ENCODE peak calls at places on chromosomes 7 and 10, in nine cellular contexts. One of them, this sample, is unnamed.

GRCh38 chr10:87657370-87657769 is 2.3 kb upstream of the PAPSS2 start:
- DNase-seq in stomach: peak
- DNase-seq in lower leg skin: no peak
- DNase-seq in IMR-90: peak
- DNase-seq in heart left ventricle: no peak
- DNase-seq in HCT116: no peak
- DNase-seq in transverse colon: no peak
- DNase-seq in H54: peak
- DNase-seq in tibial nerve: no peak
- DNase-seq in this sample: no peak

GRCh38 chr10:77608281-77608680 is 29.3 kb downstream of the KCNMA1 start:
- DNase-seq in H54: no peak
- DNase-seq in heart left ventricle: no peak
- DNase-seq in HCT116: no peak
- DNase-seq in tibial nerve: no peak
- DNase-seq in IMR-90: no peak
- DNase-seq in transverse colon: no peak
- DNase-seq in lower leg skin: no peak
- DNase-seq in stomach: no peak
- DNase-seq in this sample: no peak

GRCh38 chr7:158724658-158725505 is 20.3 kb upstream of the NCAPG2 start:
- DNase-seq in transverse colon: no peak
- DNase-seq in stomach: no peak
- DNase-seq in IMR-90: no peak
- DNase-seq in H54: no peak
- DNase-seq in lower leg skin: no peak
- DNase-seq in tibial nerve: no peak
- DNase-seq in HCT116: no peak
- DNase-seq in heart left ventricle: no peak
- DNase-seq in this sample: no peak

GRCh38 chr10:108791794-108792474 is 1131.4 kb downstream of the XPNPEP1 start:
- DNase-seq in tibial nerve: no peak
- DNase-seq in transverse colon: no peak
- DNase-seq in H54: no peak
- DNase-seq in stomach: no peak
- DNase-seq in HCT116: no peak
- DNase-seq in IMR-90: peak
- DNase-seq in lower leg skin: no peak
- DNase-seq in heart left ventricle: no peak
- DNase-seq in this sample: no peak

GRCh38 chr10:21195149-21195731 is 298.1 kb upstream of the NEBL start:
- DNase-seq in lower leg skin: no peak
- DNase-seq in tibial nerve: no peak
- DNase-seq in stomach: no peak
- DNase-seq in H54: no peak
- DNase-seq in IMR-90: no peak
- DNase-seq in heart left ventricle: no peak
- DNase-seq in transverse colon: peak
- DNase-seq in HCT116: no peak
- DNase-seq in this sample: no peak

GRCh38 chr7:12212051-12212485 is 974 bp downstream of the TMEM106B start:
- DNase-seq in heart left ventricle: no peak
- DNase-seq in IMR-90: no peak
- DNase-seq in HCT116: peak
- DNase-seq in stomach: no peak
- DNase-seq in lower leg skin: no peak
- DNase-seq in transverse colon: no peak
- DNase-seq in tibial nerve: no peak
- DNase-seq in H54: no peak
- DNase-seq in this sample: peak

GRCh38 chr7:18177815-18178660 is 150.4 kb upstream of the PRPS1L1 start:
- DNase-seq in lower leg skin: no peak
- DNase-seq in heart left ventricle: no peak
- DNase-seq in tibial nerve: no peak
- DNase-seq in HCT116: no peak
- DNase-seq in transverse colon: no peak
- DNase-seq in IMR-90: no peak
- DNase-seq in H54: no peak
- DNase-seq in stomach: peak
- DNase-seq in this sample: no peak

GRCh38 chr10:5840314-5841307 is 27.4 kb upstream of the GDI2 start:
- DNase-seq in IMR-90: no peak
- DNase-seq in heart left ventricle: peak
- DNase-seq in H54: no peak
- DNase-seq in stomach: no peak
- DNase-seq in transverse colon: peak
- DNase-seq in HCT116: no peak
- DNase-seq in lower leg skin: no peak
- DNase-seq in tibial nerve: peak
- DNase-seq in this sample: no peak

GRCh38 chr10:7891634-7892033 is 73.3 kb downstream of the TAF3 start:
- DNase-seq in H54: no peak
- DNase-seq in HCT116: no peak
- DNase-seq in heart left ventricle: no peak
- DNase-seq in IMR-90: peak
- DNase-seq in tibial nerve: no peak
- DNase-seq in stomach: no peak
- DNase-seq in transverse colon: no peak
- DNase-seq in lower leg skin: no peak
- DNase-seq in this sample: no peak

GRCh38 chr10:118447478-118447877 is 105.4 kb upstream of the FAM204A start:
- DNase-seq in HCT116: no peak
- DNase-seq in H54: no peak
- DNase-seq in tibial nerve: no peak
- DNase-seq in IMR-90: no peak
- DNase-seq in lower leg skin: peak
- DNase-seq in heart left ventricle: peak
- DNase-seq in stomach: no peak
- DNase-seq in transverse colon: peak
- DNase-seq in this sample: no peak

GRCh38 chr7:146956323-146956722 is 839.7 kb downstream of the CNTNAP2 start:
- DNase-seq in heart left ventricle: no peak
- DNase-seq in H54: no peak
- DNase-seq in stomach: no peak
- DNase-seq in HCT116: no peak
- DNase-seq in lower leg skin: no peak
- DNase-seq in IMR-90: no peak
- DNase-seq in transverse colon: no peak
- DNase-seq in tibial nerve: no peak
- DNase-seq in this sample: no peak

GRCh38 chr7:107744345-107744750 is 406 bp downstream of the CBLL1 start:
- DNase-seq in HCT116: no peak
- DNase-seq in heart left ventricle: no peak
- DNase-seq in tibial nerve: no peak
- DNase-seq in IMR-90: no peak
- DNase-seq in lower leg skin: no peak
- DNase-seq in stomach: no peak
- DNase-seq in transverse colon: no peak
- DNase-seq in H54: no peak
- DNase-seq in this sample: peak

GRCh38 chr7:22698762-22699161 is 28.2 kb upstream of the IL6 start:
- DNase-seq in IMR-90: no peak
- DNase-seq in transverse colon: no peak
- DNase-seq in lower leg skin: no peak
- DNase-seq in heart left ventricle: no peak
- DNase-seq in HCT116: no peak
- DNase-seq in H54: no peak
- DNase-seq in tibial nerve: no peak
- DNase-seq in stomach: no peak
- DNase-seq in this sample: no peak

GRCh38 chr10:17003151-17003550 is 126.5 kb downstream of the CUBN start:
- DNase-seq in IMR-90: peak
- DNase-seq in tibial nerve: no peak
- DNase-seq in lower leg skin: no peak
- DNase-seq in HCT116: no peak
- DNase-seq in H54: peak
- DNase-seq in heart left ventricle: no peak
- DNase-seq in transverse colon: no peak
- DNase-seq in stomach: no peak
- DNase-seq in this sample: no peak

GRCh38 chr10:6423413-6424170 is 156.5 kb downstream of the PRKCQ start:
- DNase-seq in heart left ventricle: no peak
- DNase-seq in tibial nerve: no peak
- DNase-seq in IMR-90: no peak
- DNase-seq in stomach: no peak
- DNase-seq in H54: no peak
- DNase-seq in HCT116: no peak
- DNase-seq in lower leg skin: no peak
- DNase-seq in transverse colon: no peak
- DNase-seq in this sample: no peak

DNA sequence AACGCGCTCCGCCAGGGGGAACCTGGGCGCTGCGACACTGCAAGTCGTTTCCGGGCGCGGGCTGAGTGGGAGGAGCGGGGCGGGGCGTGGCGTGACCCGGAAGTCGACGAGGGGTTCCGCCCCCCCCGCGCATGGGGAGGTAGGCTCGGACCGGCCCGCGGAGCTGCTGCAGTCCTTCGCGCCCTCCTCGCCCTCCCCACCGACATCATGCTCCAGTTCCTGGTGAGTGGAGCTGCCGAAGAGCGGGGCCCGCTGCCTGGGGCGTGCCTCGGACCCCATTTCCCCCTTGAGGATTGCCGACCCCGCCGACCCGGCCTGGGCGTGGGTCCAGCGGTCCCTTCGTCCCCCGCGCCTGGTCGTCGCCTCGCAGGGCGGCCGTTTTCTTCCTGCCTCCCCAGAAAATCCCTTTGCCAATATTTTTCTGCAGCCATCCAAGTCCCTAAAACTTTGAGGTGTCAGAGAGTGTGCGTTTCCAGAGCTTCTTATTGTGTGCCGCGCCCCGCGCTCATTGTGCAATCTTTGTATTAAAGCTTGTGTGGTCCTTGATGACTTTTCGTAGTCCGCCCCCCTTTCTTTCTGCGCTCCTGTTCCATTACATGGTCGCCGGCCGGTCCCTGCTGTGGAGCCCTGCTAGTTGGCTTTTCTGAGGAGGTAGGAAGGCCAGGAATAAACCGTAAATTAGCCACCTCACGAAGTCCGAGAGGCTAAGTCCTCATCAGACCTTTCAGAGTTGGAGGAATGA is at the start of gene STMP1:
- DNase-seq in IMR-90: peak
- DNase-seq in HCT116: peak
- DNase-seq in lower leg skin: peak
- DNase-seq in transverse colon: peak
- DNase-seq in H54: peak
- DNase-seq in stomach: peak
- DNase-seq in tibial nerve: peak
- DNase-seq in heart left ventricle: peak
- DNase-seq in this sample: peak
- TF ChIP-seq POLR2A in IMR-90: peak
- TF ChIP-seq POLR2A in HCT116: peak
- TF ChIP-seq POLR2A in lower leg skin: peak
- TF ChIP-seq POLR2A in transverse colon: peak
- TF ChIP-seq POLR2A in H54: peak
- TF ChIP-seq POLR2A in stomach: no peak
- TF ChIP-seq POLR2A in tibial nerve: peak
- TF ChIP-seq POLR2A in heart left ventricle: no peak
- TF ChIP-seq POLR2A in this sample: peak

GRCh38 chr7:101234636-101235035 is 3.0 kb downstream of the CLDN15 start:
- DNase-seq in stomach: peak
- DNase-seq in IMR-90: no peak
- DNase-seq in transverse colon: peak
- DNase-seq in HCT116: no peak
- DNase-seq in tibial nerve: no peak
- DNase-seq in lower leg skin: no peak
- DNase-seq in heart left ventricle: no peak
- DNase-seq in H54: no peak
- DNase-seq in this sample: no peak

GRCh38 chr7:101235522-101235921 is 2.1 kb downstream of the CLDN15 start:
- DNase-seq in H54: no peak
- DNase-seq in IMR-90: no peak
- DNase-seq in stomach: no peak
- DNase-seq in transverse colon: peak
- DNase-seq in HCT116: no peak
- DNase-seq in tibial nerve: no peak
- DNase-seq in lower leg skin: no peak
- DNase-seq in heart left ventricle: no peak
- DNase-seq in this sample: no peak

GRCh38 chr7:101235050-101235449 is 2.6 kb downstream of the CLDN15 start:
- DNase-seq in HCT116: no peak
- DNase-seq in IMR-90: no peak
- DNase-seq in heart left ventricle: no peak
- DNase-seq in tibial nerve: no peak
- DNase-seq in stomach: no peak
- DNase-seq in lower leg skin: no peak
- DNase-seq in transverse colon: no peak
- DNase-seq in H54: no peak
- DNase-seq in this sample: peak

GRCh38 chr7:101232141-101232821 is 5.3 kb downstream of the CLDN15 start:
- DNase-seq in HCT116: no peak
- DNase-seq in heart left ventricle: no peak
- DNase-seq in H54: no peak
- DNase-seq in stomach: peak
- DNase-seq in IMR-90: no peak
- DNase-seq in tibial nerve: no peak
- DNase-seq in lower leg skin: no peak
- DNase-seq in transverse colon: peak
- DNase-seq in this sample: peak

GRCh38 chr7:101233907-101234547 is 3.6 kb downstream of the CLDN15 start:
- DNase-seq in stomach: peak
- DNase-seq in heart left ventricle: no peak
- DNase-seq in H54: no peak
- DNase-seq in tibial nerve: no peak
- DNase-seq in transverse colon: no peak
- DNase-seq in IMR-90: no peak
- DNase-seq in HCT116: no peak
- DNase-seq in lower leg skin: no peak
- DNase-seq in this sample: peak
- TF ChIP-seq POLR2A in stomach: no peak
- TF ChIP-seq POLR2A in heart left ventricle: no peak
- TF ChIP-seq POLR2A in H54: no peak
- TF ChIP-seq POLR2A in tibial nerve: no peak
- TF ChIP-seq POLR2A in transverse colon: no peak
- TF ChIP-seq POLR2A in IMR-90: no peak
- TF ChIP-seq POLR2A in HCT116: no peak
- TF ChIP-seq POLR2A in lower leg skin: no peak
- TF ChIP-seq POLR2A in this sample: no peak

DNA sequence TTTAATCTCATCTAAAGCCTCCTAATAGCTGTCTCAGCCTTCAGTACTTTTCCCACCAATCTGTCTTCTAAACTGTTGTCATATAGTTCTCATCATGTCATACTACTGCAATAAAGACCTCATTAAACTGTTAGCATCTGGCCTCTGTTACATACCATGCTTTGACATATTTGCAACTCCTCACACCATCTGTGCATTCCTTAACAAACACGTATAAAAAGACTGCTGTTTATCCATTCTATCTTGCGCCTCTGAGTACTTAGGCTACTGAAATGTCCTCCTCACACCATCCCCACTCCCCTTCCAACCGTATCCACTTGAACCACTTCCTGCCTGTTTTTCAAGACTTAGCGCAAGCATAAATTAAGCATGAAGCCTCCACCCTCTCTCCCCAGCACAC is 41.6 kb downstream of the SLC16A9 start:
- DNase-seq in tibial nerve: no peak
- DNase-seq in stomach: no peak
- DNase-seq in lower leg skin: no peak
- DNase-seq in IMR-90: no peak
- DNase-seq in transverse colon: no peak
- DNase-seq in HCT116: no peak
- DNase-seq in H54: no peak
- DNase-seq in heart left ventricle: no peak
- DNase-seq in this sample: no peak
- TF ChIP-seq POLR2A in tibial nerve: no peak
- TF ChIP-seq POLR2A in stomach: no peak
- TF ChIP-seq POLR2A in lower leg skin: no peak
- TF ChIP-seq POLR2A in IMR-90: no peak
- TF ChIP-seq POLR2A in transverse colon: no peak
- TF ChIP-seq POLR2A in HCT116: no peak
- TF ChIP-seq POLR2A in H54: no peak
- TF ChIP-seq POLR2A in heart left ventricle: no peak
- TF ChIP-seq POLR2A in this sample: no peak

GRCh38 chr10:125160856-125161569 is 650 bp upstream of the CTBP2 start:
- DNase-seq in heart left ventricle: peak
- DNase-seq in stomach: peak
- DNase-seq in transverse colon: peak
- DNase-seq in lower leg skin: peak
- DNase-seq in tibial nerve: no peak
- DNase-seq in IMR-90: peak
- DNase-seq in HCT116: peak
- DNase-seq in H54: peak
- DNase-seq in this sample: peak
- TF ChIP-seq POLR2A in heart left ventricle: no peak
- TF ChIP-seq POLR2A in stomach: no peak
- TF ChIP-seq POLR2A in transverse colon: no peak
- TF ChIP-seq POLR2A in lower leg skin: no peak
- TF ChIP-seq POLR2A in tibial nerve: no peak
- TF ChIP-seq POLR2A in IMR-90: peak
- TF ChIP-seq POLR2A in HCT116: peak
- TF ChIP-seq POLR2A in H54: peak
- TF ChIP-seq POLR2A in this sample: no peak

This sample was measured in erythroblast.